ENCODE peak calls at places on chromosomes 16 and 17, in nine cellular contexts. F is HCT116, D is GM23248, B is neural progenitor cell, L is SK-N-SH, G is MM.1S, Q is GM23338, S is OCI-LY7, N is hepatocyte. W is an unnamed sample.

GRCh38 chr16:55933038-55933437 is 57.9 kb upstream of the CES5A start:
- DNase-seq in F (no peak), D (no peak), B (no peak), L (no peak), G (no peak), Q (no peak), S (peak), N (no peak), W (no peak)

GRCh38 chr17:65022751-65023421 is 33.7 kb downstream of the GNA13 start:
- DNase-seq in F (peak), D (peak), B (no peak), L (no peak), G (peak), Q (no peak), S (no peak), N (no peak), W (peak)

GRCh38 chr16:59164461-59164860 is 430.3 kb upstream of the GOT2 start:
- DNase-seq in F (no peak), D (peak), B (peak), L (no peak), G (no peak), Q (peak), S (no peak), N (peak), W (no peak)

GRCh38 chr17:76893623-76894358 is 25.6 kb downstream of the MGAT5B start:
- DNase-seq in F (no peak), D (no peak), B (no peak), L (no peak), G (no peak), Q (no peak), S (no peak), N (no peak), W (no peak)

GRCh38 chr16:85853641-85854545 is 45.1 kb upstream of the IRF8 start:
- DNase-seq in F (no peak), D (no peak), B (no peak), L (no peak), G (no peak), Q (no peak), S (no peak), N (no peak), W (no peak)

GRCh38 chr17:8141741-8142140 is 10.5 kb downstream of the PER1 start:
- DNase-seq in F (no peak), D (no peak), B (no peak), L (no peak), G (no peak), Q (no peak), S (no peak), N (peak), W (no peak)

GRCh38 chr17:55086635-55087058 is 118.1 kb downstream of the STXBP4 start:
- DNase-seq in F (peak), D (peak), B (no peak), L (no peak), G (no peak), Q (no peak), S (no peak), N (no peak), W (peak)

GRCh38 chr17:11535231-11535630 is 63.0 kb upstream of the DNAH9 start:
- DNase-seq in F (no peak), D (no peak), B (no peak), L (no peak), G (no peak), Q (no peak), S (no peak), N (no peak), W (no peak)

GRCh38 chr17:28948342-28948741 is 3.0 kb downstream of the PHF12 start:
- DNase-seq in F (no peak), D (no peak), B (no peak), L (no peak), G (no peak), Q (no peak), S (no peak), N (no peak), W (peak)

GRCh38 chr16:1159325-1159972 is 6.5 kb downstream of the CACNA1H start:
- DNase-seq in F (no peak), D (no peak), B (no peak), L (no peak), G (no peak), Q (no peak), S (no peak), N (no peak), W (no peak)

GRCh38 chr16:51271156-51271555 is 120.1 kb upstream of the SALL1 start:
- DNase-seq in F (no peak), D (no peak), B (peak), L (no peak), G (no peak), Q (no peak), S (no peak), N (no peak), W (no peak)

GRCh38 chr17:41060052-41060604 is at the start of gene KRTAP2-3:
- DNase-seq in F (peak), D (peak), B (no peak), L (no peak), G (no peak), Q (no peak), S (no peak), N (no peak), W (peak)

GRCh38 chr16:14193316-14193871 is 122.3 kb downstream of the MRTFB start:
- DNase-seq in F (no peak), D (no peak), B (no peak), L (no peak), G (peak), Q (peak), S (peak), N (no peak), W (no peak)

GRCh38 chr16:54946909-54947308 is 16.2 kb downstream of the IRX5 start:
- DNase-seq in F (no peak), D (peak), B (no peak), L (no peak), G (no peak), Q (no peak), S (no peak), N (no peak), W (no peak)

GRCh38 chr17:79668344-79669250 is 57.7 kb upstream of the RBFOX3 start:
- DNase-seq in F (no peak), D (no peak), B (no peak), L (no peak), G (no peak), Q (no peak), S (no peak), N (no peak), W (no peak)

GRCh38 chr17:78127240-78127887 is 1.2 kb downstream of the TMC6 start:
- DNase-seq in F (no peak), D (no peak), B (peak), L (peak), G (peak), Q (no peak), S (peak), N (peak), W (peak)

GRCh38 chr16:58678716-58679115 is 5.9 kb downstream of the SLC38A7 start:
- DNase-seq in F (no peak), D (peak), B (no peak), L (no peak), G (no peak), Q (no peak), S (peak), N (no peak), W (peak)

GRCh38 chr16:1678500-1679098 is 520 bp downstream of the JPT2 start:
- DNase-seq in F (no peak), D (peak), B (peak), L (no peak), G (no peak), Q (peak), S (peak), N (peak), W (peak)

GRCh38 chr17:75872434-75873351 is 5.7 kb downstream of the TRIM47 start:
- DNase-seq in F (no peak), D (peak), B (no peak), L (peak), G (peak), Q (peak), S (no peak), N (peak), W (peak)

GRCh38 chr16:86044881-86045600 is 146.1 kb downstream of the IRF8 start:
- DNase-seq in F (no peak), D (no peak), B (no peak), L (no peak), G (peak), Q (no peak), S (peak), N (no peak), W (no peak)

GRCh38 chr17:50361561-50362480 is 11.2 kb downstream of the MRPL27 start:
- DNase-seq in F (peak), D (peak), B (peak), L (peak), G (peak), Q (peak), S (peak), N (peak), W (peak)

GRCh38 chr17:5819396-5819795 is 235.1 kb upstream of the NLRP1 start:
- DNase-seq in F (no peak), D (no peak), B (no peak), L (no peak), G (no peak), Q (no peak), S (no peak), N (no peak), W (no peak)

GRCh38 chr16:70483426-70483825 is 29.0 kb downstream of the FCSK start:
- DNase-seq in F (no peak), D (no peak), B (no peak), L (no peak), G (no peak), Q (no peak), S (peak), N (no peak), W (no peak)

GRCh38 chr16:70481929-70482536 is 27.6 kb downstream of the FCSK start:
- DNase-seq in F (no peak), D (peak), B (no peak), L (no peak), G (no peak), Q (no peak), S (no peak), N (no peak), W (peak)

GRCh38 chr16:70484867-70485266 is 30.5 kb downstream of the FCSK start:
- DNase-seq in F (no peak), D (no peak), B (no peak), L (no peak), G (no peak), Q (no peak), S (no peak), N (no peak), W (no peak)

GRCh38 chr16:70480127-70481105 is 26.0 kb downstream of the FCSK start:
- DNase-seq in F (no peak), D (no peak), B (no peak), L (no peak), G (no peak), Q (no peak), S (no peak), N (no peak), W (no peak)

DNA sequence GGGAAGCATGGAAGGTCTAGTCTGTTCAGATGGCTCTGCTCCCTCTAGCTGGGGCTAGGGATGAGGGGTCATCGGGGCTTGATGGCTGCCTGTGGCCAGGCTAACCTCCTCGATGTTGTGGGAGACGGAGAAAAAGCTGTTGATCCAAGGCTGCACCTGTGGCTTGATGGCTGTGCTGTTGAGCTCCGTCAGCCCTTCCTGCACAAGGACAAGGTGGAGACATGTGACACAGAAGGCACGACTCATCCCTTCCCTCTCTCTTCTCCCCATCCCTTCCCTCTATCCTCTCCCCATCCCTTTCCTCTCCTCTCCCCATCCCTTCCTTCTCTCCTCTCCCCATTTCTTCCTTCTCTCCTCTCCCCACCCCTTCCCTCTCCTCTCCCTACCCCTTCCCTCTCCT is 28.2 kb downstream of the FCSK start:
- DNase-seq in F (no peak), D (peak), B (no peak), L (no peak), G (no peak), Q (no peak), S (no peak), N (no peak), W (peak)
- TF ChIP-seq EZH2phosphoT487 in F (no peak), D (no peak), B (no peak), L (no peak), G (no peak), Q (no peak), S (no peak), N (no peak), W (no peak)

GRCh38 chr17:3961564-3962047 is 2.6 kb downstream of the ATP2A3 start:
- DNase-seq in F (no peak), D (no peak), B (no peak), L (no peak), G (peak), Q (no peak), S (peak), N (no peak), W (no peak)

GRCh38 chr17:3962217-3963069 is 1.8 kb downstream of the ATP2A3 start:
- DNase-seq in F (no peak), D (no peak), B (no peak), L (no peak), G (peak), Q (no peak), S (peak), N (no peak), W (no peak)

GRCh38 chr17:3959295-3959899 is 4.8 kb downstream of the ATP2A3 start:
- DNase-seq in F (no peak), D (peak), B (no peak), L (no peak), G (no peak), Q (no peak), S (no peak), N (peak), W (peak)

GRCh38 chr17:3959921-3960601 is 4.2 kb downstream of the ATP2A3 start:
- DNase-seq in F (no peak), D (no peak), B (no peak), L (no peak), G (no peak), Q (no peak), S (no peak), N (no peak), W (no peak)

DNA sequence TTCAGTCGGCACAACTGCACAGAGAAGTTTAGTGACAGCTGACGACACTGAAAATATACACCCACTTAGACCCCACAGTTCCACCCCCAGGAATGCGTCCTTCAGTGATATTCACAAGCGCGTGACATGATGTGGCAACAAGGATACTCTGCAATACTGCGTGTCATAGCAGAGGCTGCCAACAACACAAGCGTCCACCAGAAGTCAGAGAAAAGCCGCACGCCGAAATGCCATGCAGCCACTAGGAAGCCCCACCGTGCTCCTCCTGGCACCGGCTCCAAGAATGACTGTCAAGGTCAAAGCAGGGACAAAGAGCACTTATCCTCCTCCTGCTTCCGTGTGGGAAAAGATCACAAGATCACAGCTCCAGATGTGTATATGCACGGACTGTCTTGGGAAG is 3.5 kb downstream of the ATP2A3 start:
- DNase-seq in F (no peak), D (peak), B (no peak), L (no peak), G (no peak), Q (no peak), S (no peak), N (no peak), W (no peak)
- TF ChIP-seq EZH2phosphoT487 in F (no peak), D (no peak), B (no peak), L (no peak), G (no peak), Q (no peak), S (no peak), N (no peak), W (no peak)

DNA sequence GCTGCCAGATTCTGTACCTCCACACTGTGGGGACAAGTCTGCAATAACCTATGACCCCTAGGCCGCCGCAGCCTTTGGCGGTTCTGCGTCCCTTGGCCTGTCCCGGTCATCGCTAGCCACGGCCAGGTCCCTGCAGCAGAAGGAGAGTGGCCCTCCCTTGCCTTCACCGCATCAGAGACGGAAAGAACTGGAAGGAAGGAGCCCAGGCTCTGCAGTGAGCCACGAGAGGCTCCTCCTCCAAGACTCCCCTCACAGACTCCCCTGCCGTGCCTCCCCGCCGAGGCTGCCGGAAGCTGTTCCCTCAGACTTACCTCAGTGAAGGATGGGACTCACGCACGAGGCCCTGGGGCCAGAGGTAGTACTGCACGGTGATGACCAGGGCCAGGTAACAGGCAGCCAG is 11.0 kb downstream of the SLC38A8 start:
- DNase-seq in F (no peak), D (no peak), B (no peak), L (no peak), G (no peak), Q (no peak), S (no peak), N (no peak), W (no peak)
- TF ChIP-seq EZH2phosphoT487 in F (no peak), D (no peak), B (no peak), L (no peak), G (no peak), Q (no peak), S (no peak), N (no peak), W (no peak)

GRCh38 chr17:2011421-2012371 is 13.4 kb downstream of the RTN4RL1 start:
- DNase-seq in F (no peak), D (peak), B (peak), L (no peak), G (no peak), Q (peak), S (no peak), N (no peak), W (peak)
- TF ChIP-seq EZH2phosphoT487 in F (no peak), D (no peak), B (no peak), L (no peak), G (no peak), Q (no peak), S (no peak), N (no peak), W (no peak)

DNA sequence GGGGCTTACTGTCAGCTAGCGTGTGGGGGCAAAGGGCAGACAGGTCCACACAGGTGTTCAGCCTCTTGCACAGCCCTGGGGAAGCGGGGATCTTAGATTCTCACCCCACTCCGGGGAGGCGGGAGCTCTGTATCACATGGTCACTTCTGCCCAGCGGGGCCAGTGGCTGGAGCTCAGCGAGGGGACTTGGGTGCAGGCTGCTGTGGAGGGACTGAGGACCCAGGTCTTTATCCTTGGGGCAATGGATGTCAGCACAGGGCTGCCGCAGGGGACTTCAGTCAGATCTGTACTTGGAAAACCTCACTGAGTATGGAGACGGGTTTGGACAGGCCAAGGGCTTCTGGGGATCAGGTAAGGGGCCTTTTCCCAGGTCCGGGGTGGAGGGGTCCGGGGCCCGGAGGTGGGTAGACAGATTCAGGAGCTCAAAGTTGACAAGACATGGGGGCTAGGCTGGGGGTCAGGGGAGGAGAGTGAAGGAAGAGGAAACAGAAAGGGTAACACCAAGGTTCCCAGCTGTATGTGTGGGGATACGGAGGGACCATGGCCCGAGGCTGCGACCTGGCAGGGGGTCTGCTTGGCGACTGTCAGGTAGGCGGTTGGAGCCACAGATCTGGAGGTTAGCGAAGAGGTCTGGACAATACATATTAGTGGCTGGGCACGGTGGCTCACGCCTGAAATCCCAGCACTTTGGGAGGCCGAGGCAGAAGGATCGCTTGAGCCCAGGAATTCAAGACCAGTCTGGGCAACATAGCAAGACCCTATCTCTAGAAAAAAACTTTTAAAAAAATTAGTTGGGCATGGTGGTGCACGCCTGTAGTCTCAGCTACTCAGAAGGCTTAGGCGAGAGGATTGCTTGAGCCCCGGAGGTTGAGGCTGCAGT is 15.1 kb upstream of the BAIAP2 start:
- DNase-seq in F (no peak), D (no peak), B (no peak), L (no peak), G (no peak), Q (no peak), S (no peak), N (no peak), W (no peak)
- TF ChIP-seq EZH2phosphoT487 in F (no peak), D (no peak), B (no peak), L (no peak), G (no peak), Q (no peak), S (no peak), N (no peak), W (no peak)

W was measured in PC-3.